ENCODE peak calls at places on chromosomes 11 and 22, in seven cellular contexts. Q, T, J, F, L, K and H are unnamed samples.

GRCh38 chr11:43944761-43945311 is 2.4 kb downstream of the C11orf96 start:
- DNase-seq in Q (peak), T (peak), J (peak), F (peak), L (no peak), K (peak), H (no peak)

GRCh38 chr22:41699264-41700104 is at the start of gene MEI1:
- DNase-seq in Q (peak), T (no peak), J (no peak), F (peak), L (no peak), K (peak), H (peak)

GRCh38 chr11:17479284-17480214 is 2.9 kb upstream of the ABCC8 start:
- DNase-seq in Q (no peak), T (peak), J (no peak), F (no peak), L (no peak), K (no peak), H (peak)

GRCh38 chr11:116730568-116730967 is 42.2 kb downstream of the BUD13 start:
- DNase-seq in Q (no peak), T (no peak), J (no peak), F (no peak), L (no peak), K (no peak), H (no peak)

GRCh38 chr22:30881361-30882180 is 87.0 kb downstream of the MORC2 start:
- DNase-seq in Q (no peak), T (no peak), J (no peak), F (no peak), L (no peak), K (peak), H (peak)

GRCh38 chr22:29879738-29880137 is 3.2 kb upstream of the MTMR3 start:
- DNase-seq in Q (no peak), T (peak), J (peak), F (no peak), L (no peak), K (no peak), H (peak)

GRCh38 chr11:104661481-104661880 is 236.8 kb downstream of the CASP12 start:
- DNase-seq in Q (no peak), T (no peak), J (no peak), F (no peak), L (no peak), K (no peak), H (no peak)

GRCh38 chr22:39482768-39483167 is 19.3 kb upstream of the MIEF1 start:
- DNase-seq in Q (no peak), T (no peak), J (no peak), F (no peak), L (no peak), K (no peak), H (peak)

GRCh38 chr11:131430466-131431176 is 60.2 kb downstream of the NTM start:
- DNase-seq in Q (no peak), T (no peak), J (no peak), F (no peak), L (no peak), K (no peak), H (peak)

GRCh38 chr11:8870461-8871282 is 40.3 kb upstream of the AKIP1 start:
- DNase-seq in Q (no peak), T (peak), J (no peak), F (no peak), L (peak), K (peak), H (peak)

GRCh38 chr11:36196476-36197099 is 92.6 kb downstream of the COMMD9 start:
- DNase-seq in Q (no peak), T (no peak), J (no peak), F (no peak), L (no peak), K (no peak), H (no peak)

GRCh38 chr22:17823226-17823625 is 49.0 kb upstream of the BID start:
- DNase-seq in Q (no peak), T (no peak), J (no peak), F (no peak), L (no peak), K (no peak), H (no peak)

GRCh38 chr11:3121931-3122774 is 43.0 kb downstream of the OSBPL5 start:
- DNase-seq in Q (no peak), T (no peak), J (no peak), F (no peak), L (peak), K (peak), H (no peak)

GRCh38 chr11:81792416-81792815 is 941.2 kb downstream of the FAM181B start:
- DNase-seq in Q (no peak), T (no peak), J (no peak), F (no peak), L (no peak), K (no peak), H (no peak)

GRCh38 chr11:84522331-84522730 is 1104.8 kb downstream of the DLG2 start:
- DNase-seq in Q (no peak), T (no peak), J (no peak), F (no peak), L (no peak), K (no peak), H (no peak)

GRCh38 chr22:32695451-32695891 is 106.0 kb upstream of the TIMP3 start:
- DNase-seq in Q (no peak), T (peak), J (no peak), F (no peak), L (no peak), K (no peak), H (peak)

GRCh38 chr11:130740819-130741218 is 175.5 kb downstream of the SNX19 start:
- DNase-seq in Q (no peak), T (no peak), J (no peak), F (no peak), L (no peak), K (no peak), H (no peak)

GRCh38 chr11:134861490-134862107 is 449.6 kb upstream of the B3GAT1 start:
- DNase-seq in Q (no peak), T (no peak), J (no peak), F (no peak), L (no peak), K (no peak), H (no peak)

GRCh38 chr11:86021390-86021789 is 47.5 kb downstream of the PICALM start:
- DNase-seq in Q (no peak), T (no peak), J (no peak), F (no peak), L (no peak), K (no peak), H (peak)

GRCh38 chr11:48307760-48308386 is 1.9 kb downstream of the OR4S1 start:
- DNase-seq in Q (peak), T (peak), J (peak), F (peak), L (no peak), K (no peak), H (peak)